ENCODE peak calls at places on chromosomes 2 and 18, in nine cellular contexts. One of them, this sample, is unnamed.

GRCh38 chr2:7621018-7621814 is 704.0 kb downstream of the RNF144A start:
- DNase-seq in GM12865: peak; percentile 26
- DNase-seq in activated CD8-positive, alpha-beta memory T cell treated with anti-CD3 and anti-CD28 coated beads, Interleukin-2, amount 10 ng/mL, durations not matched to agents 7 days and 5 days: no peak
- DNase-seq in T-helper 2 cell: peak; percentile 48
- DNase-seq in adipocyte: peak; percentile 17
- DNase-seq in fibroblast of lung: no peak
- DNase-seq in brain microvascular endothelial cell: peak; percentile 9
- DNase-seq in KG1: no peak
- DNase-seq in C1 segment of cervical spinal cord: no peak
- DNase-seq in this sample: no peak

GRCh38 chr2:185147361-185147760 is 549.0 kb downstream of the ZNF804A start:
- DNase-seq in GM12865: no peak
- DNase-seq in KG1: no peak
- DNase-seq in adipocyte: no peak
- DNase-seq in activated CD8-positive, alpha-beta memory T cell treated with anti-CD3 and anti-CD28 coated beads, Interleukin-2, amount 10 ng/mL, durations not matched to agents 7 days and 5 days: no peak
- DNase-seq in fibroblast of lung: no peak
- DNase-seq in C1 segment of cervical spinal cord: no peak
- DNase-seq in brain microvascular endothelial cell: no peak
- DNase-seq in T-helper 2 cell: no peak
- DNase-seq in this sample: no peak

GRCh38 chr2:28219134-28219533 is 173.5 kb upstream of the FOSL2 start:
- DNase-seq in brain microvascular endothelial cell: no peak
- DNase-seq in activated CD8-positive, alpha-beta memory T cell treated with anti-CD3 and anti-CD28 coated beads, Interleukin-2, amount 10 ng/mL, durations not matched to agents 7 days and 5 days: no peak
- DNase-seq in C1 segment of cervical spinal cord: no peak
- DNase-seq in KG1: no peak
- DNase-seq in fibroblast of lung: peak; percentile 35
- DNase-seq in T-helper 2 cell: no peak
- DNase-seq in adipocyte: peak; percentile 15
- DNase-seq in GM12865: no peak
- DNase-seq in this sample: no peak

GRCh38 chr2:7084601-7085000 is 167.4 kb downstream of the RNF144A start:
- DNase-seq in C1 segment of cervical spinal cord: no peak
- DNase-seq in brain microvascular endothelial cell: no peak
- DNase-seq in T-helper 2 cell: no peak
- DNase-seq in fibroblast of lung: peak; percentile 35
- DNase-seq in activated CD8-positive, alpha-beta memory T cell treated with anti-CD3 and anti-CD28 coated beads, Interleukin-2, amount 10 ng/mL, durations not matched to agents 7 days and 5 days: no peak
- DNase-seq in KG1: no peak
- DNase-seq in GM12865: no peak
- DNase-seq in adipocyte: peak; percentile 62
- DNase-seq in this sample: peak; percentile 6

GRCh38 chr2:31302940-31303563 is 69.1 kb downstream of the EHD3 start:
- DNase-seq in T-helper 2 cell: no peak
- DNase-seq in KG1: no peak
- DNase-seq in fibroblast of lung: no peak
- DNase-seq in C1 segment of cervical spinal cord: peak; percentile 15
- DNase-seq in activated CD8-positive, alpha-beta memory T cell treated with anti-CD3 and anti-CD28 coated beads, Interleukin-2, amount 10 ng/mL, durations not matched to agents 7 days and 5 days: no peak
- DNase-seq in brain microvascular endothelial cell: no peak
- DNase-seq in adipocyte: no peak
- DNase-seq in GM12865: no peak
- DNase-seq in this sample: no peak

GRCh38 chr2:62038980-62039771 is 133.7 kb downstream of the COMMD1 start:
- DNase-seq in KG1: peak; percentile 65
- DNase-seq in C1 segment of cervical spinal cord: no peak
- DNase-seq in brain microvascular endothelial cell: peak; percentile 24
- DNase-seq in GM12865: peak; percentile 95
- DNase-seq in fibroblast of lung: peak; percentile 71
- DNase-seq in activated CD8-positive, alpha-beta memory T cell treated with anti-CD3 and anti-CD28 coated beads, Interleukin-2, amount 10 ng/mL, durations not matched to agents 7 days and 5 days: peak; percentile 81
- DNase-seq in T-helper 2 cell: peak; percentile 84
- DNase-seq in adipocyte: peak; percentile 34
- DNase-seq in this sample: peak; percentile 59

GRCh38 chr2:178317807-178318206 is 123.5 kb downstream of the OSBPL6 start:
- DNase-seq in activated CD8-positive, alpha-beta memory T cell treated with anti-CD3 and anti-CD28 coated beads, Interleukin-2, amount 10 ng/mL, durations not matched to agents 7 days and 5 days: no peak
- DNase-seq in fibroblast of lung: no peak
- DNase-seq in GM12865: no peak
- DNase-seq in adipocyte: no peak
- DNase-seq in T-helper 2 cell: peak; percentile 8
- DNase-seq in KG1: no peak
- DNase-seq in C1 segment of cervical spinal cord: no peak
- DNase-seq in brain microvascular endothelial cell: no peak
- DNase-seq in this sample: no peak

GRCh38 chr2:54763636-54764291 is 40.3 kb downstream of the EML6 start:
- DNase-seq in GM12865: peak; percentile 24
- DNase-seq in KG1: no peak
- DNase-seq in C1 segment of cervical spinal cord: no peak
- DNase-seq in activated CD8-positive, alpha-beta memory T cell treated with anti-CD3 and anti-CD28 coated beads, Interleukin-2, amount 10 ng/mL, durations not matched to agents 7 days and 5 days: peak; percentile 46
- DNase-seq in adipocyte: no peak
- DNase-seq in fibroblast of lung: no peak
- DNase-seq in T-helper 2 cell: peak; percentile 32
- DNase-seq in brain microvascular endothelial cell: no peak
- DNase-seq in this sample: no peak

GRCh38 chr2:8999802-9000201 is 3.7 kb downstream of the MBOAT2 start:
- DNase-seq in C1 segment of cervical spinal cord: no peak
- DNase-seq in brain microvascular endothelial cell: no peak
- DNase-seq in activated CD8-positive, alpha-beta memory T cell treated with anti-CD3 and anti-CD28 coated beads, Interleukin-2, amount 10 ng/mL, durations not matched to agents 7 days and 5 days: no peak
- DNase-seq in T-helper 2 cell: no peak
- DNase-seq in KG1: no peak
- DNase-seq in GM12865: no peak
- DNase-seq in fibroblast of lung: no peak
- DNase-seq in adipocyte: no peak
- DNase-seq in this sample: no peak

GRCh38 chr2:6452702-6453481 is 412.8 kb downstream of the CMPK2 start:
- DNase-seq in C1 segment of cervical spinal cord: no peak
- DNase-seq in fibroblast of lung: peak; percentile 11
- DNase-seq in activated CD8-positive, alpha-beta memory T cell treated with anti-CD3 and anti-CD28 coated beads, Interleukin-2, amount 10 ng/mL, durations not matched to agents 7 days and 5 days: no peak
- DNase-seq in KG1: no peak
- DNase-seq in adipocyte: peak; percentile 10
- DNase-seq in T-helper 2 cell: no peak
- DNase-seq in brain microvascular endothelial cell: peak; percentile 2
- DNase-seq in GM12865: peak; percentile 31
- DNase-seq in this sample: no peak

GRCh38 chr2:8565399-8566154 is 116.3 kb upstream of the ID2 start:
- DNase-seq in brain microvascular endothelial cell: no peak
- DNase-seq in C1 segment of cervical spinal cord: no peak
- DNase-seq in activated CD8-positive, alpha-beta memory T cell treated with anti-CD3 and anti-CD28 coated beads, Interleukin-2, amount 10 ng/mL, durations not matched to agents 7 days and 5 days: no peak
- DNase-seq in T-helper 2 cell: no peak
- DNase-seq in KG1: no peak
- DNase-seq in GM12865: no peak
- DNase-seq in fibroblast of lung: no peak
- DNase-seq in adipocyte: no peak
- DNase-seq in this sample: no peak

GRCh38 chr2:13005761-13006336 is 289.1 kb downstream of the TRIB2 start:
- DNase-seq in brain microvascular endothelial cell: peak; percentile 53
- DNase-seq in C1 segment of cervical spinal cord: no peak
- DNase-seq in KG1: no peak
- DNase-seq in adipocyte: no peak
- DNase-seq in activated CD8-positive, alpha-beta memory T cell treated with anti-CD3 and anti-CD28 coated beads, Interleukin-2, amount 10 ng/mL, durations not matched to agents 7 days and 5 days: no peak
- DNase-seq in T-helper 2 cell: no peak
- DNase-seq in fibroblast of lung: peak; percentile 27
- DNase-seq in GM12865: no peak
- DNase-seq in this sample: peak; percentile 16

GRCh38 chr18:75178376-75178775 is 30.6 kb downstream of the PTGR3 start:
- DNase-seq in C1 segment of cervical spinal cord: no peak
- DNase-seq in KG1: no peak
- DNase-seq in brain microvascular endothelial cell: no peak
- DNase-seq in activated CD8-positive, alpha-beta memory T cell treated with anti-CD3 and anti-CD28 coated beads, Interleukin-2, amount 10 ng/mL, durations not matched to agents 7 days and 5 days: peak; percentile 22
- DNase-seq in GM12865: no peak
- DNase-seq in T-helper 2 cell: no peak
- DNase-seq in fibroblast of lung: no peak
- DNase-seq in adipocyte: no peak
- DNase-seq in this sample: no peak

GRCh38 chr2:64260817-64261216 is 116.6 kb upstream of the PELI1 start:
- DNase-seq in activated CD8-positive, alpha-beta memory T cell treated with anti-CD3 and anti-CD28 coated beads, Interleukin-2, amount 10 ng/mL, durations not matched to agents 7 days and 5 days: no peak
- DNase-seq in KG1: peak; percentile 61
- DNase-seq in C1 segment of cervical spinal cord: peak; percentile 60
- DNase-seq in brain microvascular endothelial cell: no peak
- DNase-seq in GM12865: peak; percentile 88
- DNase-seq in T-helper 2 cell: peak; percentile 29
- DNase-seq in fibroblast of lung: no peak
- DNase-seq in adipocyte: no peak
- DNase-seq in this sample: no peak

This sample was measured in fibroblast of the aortic adventitia.